ENCODE peak calls at places on chromosomes 7 and 10, in five cellular contexts. A is GM20000, L is lower lobe of right lung, Y is WTC11, E is body of pancreas. R is an unnamed sample.

GRCh38 chr7:117124585-117125220 is 171.4 kb downstream of the ST7 start:
- DNase-seq in A (no peak), Y (no peak), E (peak), L (peak), R (no peak)

GRCh38 chr7:159143780-159144755 is 599 bp downstream of the VIPR2 start:
- DNase-seq in L (no peak), A (no peak), E (peak), Y (peak), R (no peak)

GRCh38 chr10:110840225-110840922 is 31.4 kb upstream of the PDCD4 start:
- DNase-seq in Y (no peak), E (peak), L (peak), A (no peak), R (no peak)

GRCh38 chr7:34850681-34851080 is 186.6 kb downstream of the DPY19L1 start:
- DNase-seq in E (no peak), A (no peak), Y (no peak), L (no peak), R (no peak)

GRCh38 chr7:27154901-27155815 is 1.3 kb downstream of the HOXA7 start:
- DNase-seq in Y (no peak), L (no peak), A (no peak), E (no peak), R (no peak)

GRCh38 chr7:40192036-40192435 is 57.2 kb downstream of the SUGCT start:
- DNase-seq in Y (no peak), E (no peak), A (no peak), L (no peak), R (no peak)

GRCh38 chr10:101774589-101775272 is 1.2 kb downstream of the FGF8 start:
- DNase-seq in Y (peak), L (no peak), E (no peak), A (peak), R (no peak)

GRCh38 chr7:12979181-12979580 is 291.7 kb downstream of the ARL4A start:
- DNase-seq in L (no peak), E (no peak), A (no peak), Y (no peak), R (no peak)

GRCh38 chr7:103833401-103833800 is 156.1 kb downstream of the RELN start:
- DNase-seq in E (no peak), L (no peak), A (no peak), Y (no peak), R (no peak)

GRCh38 chr7:130492519-130493274 is 812 bp downstream of the MEST start:
- DNase-seq in A (no peak), E (no peak), L (no peak), Y (peak), R (no peak)

GRCh38 chr7:130491841-130492518 is at the start of gene MEST:
- DNase-seq in A (no peak), E (peak), L (peak), Y (peak), R (no peak)

GRCh38 chr7:130490287-130490686 is 1.6 kb upstream of the MEST start:
- DNase-seq in A (no peak), L (no peak), Y (peak), E (no peak), R (no peak)

GRCh38 chr7:130489140-130489967 is 2.5 kb upstream of the MEST start:
- DNase-seq in Y (no peak), L (no peak), A (no peak), E (no peak), R (no peak)

DNA sequence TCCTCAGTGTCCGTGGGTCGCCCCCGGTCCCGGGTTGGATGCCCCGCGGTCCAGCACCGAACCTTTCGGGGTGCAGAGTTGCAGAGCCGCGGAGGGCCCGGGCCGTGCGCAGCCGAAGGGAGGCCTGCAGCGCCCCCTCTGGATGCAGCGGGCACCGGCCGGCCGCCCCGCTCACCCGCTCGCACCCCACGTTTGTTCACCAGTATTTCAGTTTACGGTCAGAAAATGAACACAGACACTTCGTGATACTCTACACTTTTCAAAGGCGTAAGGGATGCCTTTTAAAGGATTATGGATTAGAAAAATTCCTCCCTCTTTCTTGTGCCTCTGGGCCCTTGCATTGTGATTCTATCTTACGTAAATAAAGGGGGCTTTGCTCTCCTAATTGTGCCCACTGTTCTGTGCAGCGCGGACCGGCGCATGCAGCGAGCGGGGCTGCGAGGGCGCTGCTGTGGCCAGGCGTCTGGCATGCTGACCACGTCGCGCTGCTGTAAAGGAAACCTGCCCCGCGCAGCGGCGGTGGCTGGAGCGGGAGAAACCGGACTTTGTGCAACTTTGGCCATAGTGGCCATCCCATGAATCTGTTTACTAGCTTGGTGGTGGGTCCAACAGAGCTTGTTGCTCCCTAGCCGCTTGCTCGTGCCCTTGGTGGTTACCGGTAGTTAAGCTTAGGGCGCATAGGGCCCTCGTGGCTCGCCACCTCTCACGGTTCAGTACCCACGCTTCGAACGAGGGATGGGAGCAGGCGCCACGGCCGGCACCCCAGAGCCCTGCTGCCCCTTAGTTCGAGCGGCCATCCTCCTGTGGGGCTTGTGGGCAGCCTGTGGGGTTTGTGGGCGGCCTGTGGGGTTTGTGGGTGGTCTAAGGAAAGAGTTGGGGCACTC is 755 bp upstream of the MEST start:
- DNase-seq in L (peak), A (peak), Y (peak), E (peak), R (no peak)
- TF ChIP-seq CTCF in L (peak), A (no peak), Y (peak), E (peak), R (peak)

GRCh38 chr10:130160775-130161174 is 24.6 kb downstream of the GLRX3 start:
- DNase-seq in E (no peak), L (no peak), Y (no peak), A (no peak), R (no peak)
- TF ChIP-seq CTCF in E (no peak), L (no peak), Y (no peak), A (no peak), R (no peak)

DNA sequence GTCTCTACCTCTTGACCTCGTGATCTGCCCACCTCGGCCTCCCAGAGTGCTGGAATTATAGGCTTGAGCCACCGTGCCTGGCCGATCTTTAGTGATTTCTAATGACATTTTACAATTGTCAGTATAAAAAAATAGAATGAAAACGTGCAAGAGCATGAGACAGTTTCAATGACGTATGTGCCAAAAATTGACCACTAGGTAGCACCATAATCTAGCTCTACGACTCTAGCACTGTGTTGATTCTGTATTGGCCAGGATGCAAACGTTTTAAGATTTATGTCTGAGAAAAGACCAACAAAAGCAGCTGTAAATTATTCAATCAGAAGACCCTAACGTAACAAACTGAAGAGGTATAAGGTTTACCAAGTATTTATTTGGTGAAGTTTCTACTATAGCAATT is 25.4 kb upstream of the EXOC6 start:
- DNase-seq in Y (no peak), E (no peak), L (no peak), A (no peak), R (no peak)
- TF ChIP-seq CTCF in Y (no peak), E (peak), L (peak), A (no peak), R (no peak)

GRCh38 chr10:12279281-12279680 is 70.1 kb upstream of the CAMK1D start:
- DNase-seq in E (no peak), Y (no peak), A (no peak), L (peak), R (no peak)
- TF ChIP-seq CTCF in E (no peak), Y (no peak), A (no peak), L (no peak), R (no peak)

DNA sequence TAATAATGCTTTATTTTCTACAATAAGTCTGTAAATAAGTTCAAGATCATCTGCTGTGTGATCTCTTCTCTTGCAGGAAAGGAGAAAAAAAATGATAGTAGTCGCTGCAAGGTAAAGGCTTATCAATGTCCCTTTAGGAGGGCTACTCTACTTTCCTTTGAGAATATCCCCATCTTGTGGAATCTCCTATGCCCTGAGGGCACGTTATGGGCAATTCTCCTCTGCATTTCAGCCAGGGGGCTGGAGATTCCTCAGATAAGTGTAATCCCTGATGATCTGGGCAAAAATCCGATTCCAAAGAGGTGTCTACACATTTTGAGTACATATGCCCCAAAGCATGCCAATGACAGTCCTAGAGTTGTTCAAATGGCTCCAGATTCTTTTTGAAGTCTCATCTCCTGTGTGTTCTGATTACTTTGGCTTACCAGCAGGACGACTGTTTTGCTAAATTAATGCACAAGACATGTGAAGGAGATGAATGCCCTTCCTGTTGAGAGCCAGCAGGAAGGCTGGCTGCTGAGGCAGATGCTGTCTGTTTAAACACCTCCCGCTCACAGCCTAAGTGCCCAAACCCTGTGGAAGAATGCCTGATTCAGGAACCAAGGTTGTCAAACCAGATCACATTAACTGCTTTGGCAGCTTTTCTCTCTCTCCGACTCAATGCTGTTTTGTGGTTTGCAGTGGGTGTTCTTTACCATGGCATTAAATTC is 171.2 kb upstream of the COL1A2 start:
- DNase-seq in L (no peak), Y (peak), E (no peak), A (peak), R (no peak)
- TF ChIP-seq CTCF in L (peak), Y (no peak), E (no peak), A (no peak), R (no peak)

DNA sequence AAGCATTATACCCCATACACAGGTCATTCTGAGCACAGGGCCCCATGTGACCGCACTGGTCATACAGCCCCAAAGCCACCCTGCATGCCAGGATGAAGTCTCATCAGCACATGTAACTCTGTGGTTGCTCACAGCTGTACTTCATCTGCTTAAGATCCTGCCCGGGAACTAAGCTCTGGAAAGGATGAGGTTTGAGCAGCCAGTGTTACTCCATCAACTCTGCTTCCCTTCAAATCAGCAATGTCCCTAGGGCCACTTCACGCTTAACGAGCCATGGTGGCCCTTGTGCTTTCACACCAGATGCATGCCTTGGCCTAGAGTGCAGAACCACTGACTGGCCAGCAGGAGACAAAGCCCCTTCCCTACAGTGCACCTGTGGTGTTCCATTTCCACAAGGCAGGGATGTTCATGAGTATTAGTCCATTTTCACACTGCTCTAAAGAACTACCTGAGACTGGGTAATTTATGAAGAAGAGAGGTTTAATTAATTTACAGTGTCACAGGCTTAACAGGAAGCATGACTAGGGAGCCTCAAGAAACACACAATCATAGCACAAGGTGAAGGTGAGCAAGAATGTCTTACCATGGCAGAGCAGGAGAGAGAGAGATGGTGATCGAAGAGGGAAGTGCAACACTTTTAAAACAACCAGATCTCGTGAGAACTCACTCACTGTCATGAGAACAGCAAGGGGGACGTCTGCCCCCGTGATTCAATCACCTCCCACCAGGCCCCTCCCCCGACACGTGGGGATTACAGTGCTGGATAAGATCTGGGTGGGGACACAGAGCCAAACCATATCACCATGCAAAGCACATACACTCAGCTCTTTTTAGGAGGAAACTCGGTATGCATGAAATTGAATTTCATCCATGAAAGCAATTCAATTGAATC is 149.0 kb upstream of the CDCA7L start:
- DNase-seq in L (no peak), Y (no peak), A (no peak), E (no peak), R (no peak)
- TF ChIP-seq CTCF in L (no peak), Y (no peak), A (no peak), E (no peak), R (no peak)

GRCh38 chr7:101315336-101315735 is 6.3 kb downstream of the IFT22 start:
- DNase-seq in L (no peak), A (peak), Y (peak), E (peak), R (peak)
- TF ChIP-seq CTCF in L (peak), A (peak), Y (peak), E (peak), R (peak)

GRCh38 chr10:27723436-27723835 is 22.2 kb downstream of the MKX start:
- DNase-seq in Y (no peak), A (no peak), L (no peak), E (no peak), R (no peak)

GRCh38 chr10:27719052-27719451 is 26.6 kb downstream of the MKX start:
- DNase-seq in Y (no peak), E (no peak), A (no peak), L (no peak), R (no peak)

GRCh38 chr10:27730041-27730440 is 15.6 kb downstream of the MKX start:
- DNase-seq in L (no peak), E (no peak), A (no peak), Y (no peak), R (no peak)

GRCh38 chr10:27720529-27720928 is 25.1 kb downstream of the MKX start:
- DNase-seq in L (no peak), Y (no peak), E (no peak), A (no peak), R (no peak)

GRCh38 chr10:27724287-27724686 is 21.3 kb downstream of the MKX start:
- DNase-seq in E (no peak), A (no peak), L (no peak), Y (no peak), R (no peak)
- TF ChIP-seq CTCF in E (no peak), A (no peak), L (no peak), Y (no peak), R (no peak)

DNA sequence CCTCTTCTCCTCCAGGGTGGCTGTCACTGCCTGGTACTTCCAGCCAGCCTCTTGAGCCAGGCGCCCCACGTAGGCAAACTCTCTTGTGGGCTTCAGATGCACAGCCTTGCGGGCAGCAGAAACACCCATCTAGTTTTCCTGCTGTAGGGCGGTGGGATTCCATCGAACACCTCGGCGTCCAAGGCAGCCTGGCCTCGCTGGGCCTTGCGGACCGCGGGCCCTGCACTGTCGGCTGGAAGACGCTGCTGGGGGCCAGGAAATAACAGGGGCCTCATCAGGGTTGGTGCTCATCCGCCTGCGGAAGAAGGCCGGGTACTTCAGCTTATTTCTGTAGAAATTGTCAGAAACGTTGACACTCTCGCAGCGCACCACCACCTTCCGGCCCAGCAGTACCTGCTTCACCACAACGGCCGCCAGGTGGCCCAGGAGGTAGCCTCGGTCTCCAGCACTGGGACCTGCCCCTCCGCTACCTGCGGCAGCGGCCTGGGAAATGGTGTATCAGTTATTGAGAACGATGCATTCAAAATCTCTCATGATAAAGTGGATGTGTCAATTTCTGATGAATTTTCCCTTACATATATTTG is 61.1 kb downstream of the WDFY4 start:
- DNase-seq in A (no peak), L (no peak), Y (peak), E (no peak), R (no peak)
- TF ChIP-seq CTCF in A (no peak), L (no peak), Y (peak), E (no peak), R (no peak)